ENCODE peak calls at places on chromosomes 13 and 19, in nine cellular contexts. D is activated T-cell treated with anti-CD3 and anti-CD28 coated beads for 1 hour, A is lung microvascular endothelial cell, K is dermis blood vessel endothelial cell, U is Peyer's patch, T is astrocyte, E is head of caudate nucleus, W is progenitor cell of endocrine pancreas, C is kidney tubule cell. Q is an unnamed sample.

GRCh38 chr19:3275068-3275582 is 50.7 kb downstream of the CELF5 start:
- DNase-seq in A (no peak), W (peak; percentile 49), C (peak; percentile 20), E (peak; percentile 68), T (no peak), K (peak; percentile 32), U (no peak), D (peak; percentile 37), Q (no peak)

GRCh38 chr13:112606125-112607001 is 18.4 kb upstream of the TUBGCP3 start:
- DNase-seq in U (peak; percentile 95), W (peak; percentile 92), C (peak; percentile 90), K (peak; percentile 90), T (peak; percentile 60), E (peak; percentile 97), A (peak; percentile 83), D (peak; percentile 81), Q (peak; percentile 77)

GRCh38 chr13:75418997-75419396 is 63.0 kb downstream of the TBC1D4 start:
- DNase-seq in C (no peak), E (no peak), W (no peak), T (no peak), D (no peak), U (no peak), K (no peak), A (no peak), Q (no peak)

GRCh38 chr19:47414469-47414868 is 4.9 kb downstream of the MEIS3 start:
- DNase-seq in E (no peak), C (no peak), K (peak; percentile 68), U (no peak), D (no peak), A (peak; percentile 44), T (no peak), W (no peak), Q (no peak)

GRCh38 chr19:57850553-57851017 is 926 bp downstream of the ZNF587 start:
- DNase-seq in A (peak; percentile 78), C (peak; percentile 95), T (peak; percentile 76), W (no peak), E (no peak), U (peak; percentile 72), D (no peak), K (peak; percentile 83), Q (no peak)

GRCh38 chr13:39510296-39510695 is 92.7 kb downstream of the LHFPL6 start:
- DNase-seq in T (no peak), K (no peak), W (no peak), E (no peak), C (no peak), U (no peak), A (no peak), D (no peak), Q (peak; percentile 50)

GRCh38 chr13:63435668-63436275 is 2020.1 kb upstream of the PCDH20 start:
- DNase-seq in C (peak; percentile 94), A (no peak), U (no peak), W (no peak), K (no peak), T (peak; percentile 100), D (no peak), E (no peak), Q (no peak)

GRCh38 chr13:41099986-41100385 is 32.6 kb downstream of the KBTBD6 start:
- DNase-seq in T (no peak), A (no peak), W (no peak), D (no peak), E (no peak), U (no peak), K (no peak), C (no peak), Q (no peak)

GRCh38 chr19:52336976-52337375 is 933 bp downstream of the ZNF610 start:
- DNase-seq in W (no peak), A (peak; percentile 5), E (no peak), C (peak; percentile 6), T (peak; percentile 5), D (no peak), K (peak; percentile 9), U (no peak), Q (no peak)

GRCh38 chr13:64471916-64472315 is 2758.2 kb downstream of the PCDH9 start:
- DNase-seq in K (peak; percentile 44), D (no peak), C (peak; percentile 18), A (no peak), U (no peak), W (no peak), E (no peak), T (peak; percentile 45), Q (peak; percentile 25)

GRCh38 chr13:34833562-34834182 is 108.4 kb upstream of the NBEA start:
- DNase-seq in W (no peak), U (no peak), K (no peak), A (no peak), T (peak; percentile 18), D (no peak), C (peak; percentile 96), E (no peak), Q (no peak)

GRCh38 chr19:7925171-7925837 is 631 bp downstream of the CTXN1 start:
- DNase-seq in K (peak; percentile 86), D (peak; percentile 73), U (peak; percentile 76), C (peak; percentile 77), T (peak; percentile 16), A (peak; percentile 78), E (peak; percentile 85), W (peak; percentile 92), Q (peak; percentile 33)

GRCh38 chr13:99590519-99591011 is 89.3 kb downstream of the TM9SF2 start:
- DNase-seq in E (no peak), K (peak; percentile 56), A (peak; percentile 46), C (no peak), T (peak; percentile 55), U (no peak), D (no peak), W (no peak), Q (no peak)

GRCh38 chr19:44757057-44757734 is 8.7 kb downstream of the BCL3 start:
- DNase-seq in T (peak; percentile 72), A (peak; percentile 63), D (no peak), U (no peak), C (no peak), W (peak; percentile 30), K (no peak), E (no peak), Q (no peak)

GRCh38 chr13:50365683-50366391 is 350.6 kb downstream of the KCNRG start:
- DNase-seq in A (peak; percentile 58), U (no peak), C (peak; percentile 90), E (no peak), K (peak; percentile 53), T (no peak), W (no peak), D (no peak), Q (peak; percentile 91)

GRCh38 chr19:36257512-36257876 is 42.6 kb downstream of the ZNF146 start:
- DNase-seq in K (peak; percentile 31), E (peak; percentile 78), C (peak; percentile 40), D (no peak), U (no peak), W (peak; percentile 68), A (no peak), T (no peak), Q (no peak)

Q was measured in DMS153.